ENCODE peak calls at places on chromosomes 3 and 15, in four cellular contexts. Q is IMR-90, Y is K562, R is HepG2. Z is an unnamed sample.

GRCh38 chr3:58116161-58116955 is 94.4 kb downstream of the DNASE1L3 start:
- DNase-seq in Q (no peak), Y (no peak), R (no peak), Z (peak)

GRCh38 chr3:51274052-51274451 is 111.0 kb upstream of the MANF start:
- DNase-seq in Q (no peak), Y (no peak), R (no peak), Z (no peak)

GRCh38 chr3:180870008-180870733 is 42.3 kb upstream of the FXR1 start:
- DNase-seq in Q (no peak), Y (peak), R (no peak), Z (no peak)

GRCh38 chr3:15387171-15387581 is 40.2 kb downstream of the METTL6 start:
- DNase-seq in Q (peak), Y (no peak), R (no peak), Z (no peak)

GRCh38 chr3:53346514-53346913 is 829 bp downstream of the DCP1A start:
- DNase-seq in Q (no peak), Y (peak), R (peak), Z (no peak)

GRCh38 chr3:48519244-48519643 is 15.3 kb upstream of the SHISA5 start:
- DNase-seq in Q (no peak), Y (no peak), R (no peak), Z (no peak)

GRCh38 chr3:21486381-21486935 is 264.6 kb downstream of the ZNF385D start:
- DNase-seq in Q (peak), Y (no peak), R (no peak), Z (no peak)

GRCh38 chr3:180989291-180990163 is at the start of gene DNAJC19:
- DNase-seq in Q (peak), Y (peak), R (peak), Z (peak)

GRCh38 chr3:146308222-146308621 is 57.3 kb upstream of the PLSCR4 start:
- DNase-seq in Q (peak), Y (no peak), R (no peak), Z (no peak)

GRCh38 chr3:46539443-46540005 is 26.6 kb downstream of the LRRC2 start:
- DNase-seq in Q (no peak), Y (no peak), R (no peak), Z (no peak)

GRCh38 chr3:10770981-10771380 is 45.0 kb upstream of the SLC6A11 start:
- DNase-seq in Q (no peak), Y (no peak), R (no peak), Z (no peak)

GRCh38 chr3:8660781-8661180 is 16.2 kb upstream of the SSUH2 start:
- DNase-seq in Q (peak), Y (no peak), R (no peak), Z (no peak)

GRCh38 chr15:64247906-64248541 is 85.2 kb upstream of the PPIB start:
- DNase-seq in Q (peak), Y (peak), R (peak), Z (peak)

GRCh38 chr15:49901867-49902775 is 216.9 kb downstream of the ATP8B4 start:
- DNase-seq in Q (peak), Y (no peak), R (no peak), Z (no peak)

GRCh38 chr3:13518516-13519351 is 30.2 kb upstream of the FBLN2 start:
- DNase-seq in Q (no peak), Y (no peak), R (no peak), Z (no peak)

GRCh38 chr3:122497425-122497824 is 17.3 kb downstream of the KPNA1 start:
- DNase-seq in Q (peak), Y (no peak), R (no peak), Z (peak)

GRCh38 chr15:41961014-41961518 is 11.3 kb downstream of the EHD4 start:
- DNase-seq in Q (no peak), Y (no peak), R (peak), Z (no peak)

GRCh38 chr3:188407158-188407880 is 253.4 kb downstream of the LPP start:
- DNase-seq in Q (peak), Y (no peak), R (no peak), Z (no peak)

GRCh38 chr3:50503504-50503903 is at the start of gene CACNA2D2:
- DNase-seq in Q (no peak), Y (peak), R (no peak), Z (no peak)

GRCh38 chr3:23713641-23714040 is 92.1 kb upstream of the UBE2E1 start:
- DNase-seq in Q (peak), Y (no peak), R (no peak), Z (no peak)

GRCh38 chr3:151347432-151347831 is 18.1 kb upstream of the P2RY13 start:
- DNase-seq in Q (no peak), Y (no peak), R (no peak), Z (no peak)

GRCh38 chr15:36544518-36545383 is 34.7 kb upstream of the CDIN1 start:
- DNase-seq in Q (no peak), Y (no peak), R (no peak), Z (no peak)

GRCh38 chr15:63169796-63170195 is 12.5 kb upstream of the RPS27L start:
- DNase-seq in Q (no peak), Y (no peak), R (no peak), Z (no peak)

GRCh38 chr15:66936115-66936863 is 129.1 kb upstream of the SMAD3 start:
- DNase-seq in Q (peak), Y (no peak), R (no peak), Z (no peak)

GRCh38 chr3:10437272-10437994 is 68.0 kb downstream of the ATP2B2 start:
- DNase-seq in Q (peak), Y (no peak), R (no peak), Z (peak)

GRCh38 chr15:85327820-85328219 is 52.6 kb upstream of the AKAP13 start:
- DNase-seq in Q (no peak), Y (no peak), R (no peak), Z (no peak)

GRCh38 chr3:36201546-36201945 is 178.8 kb upstream of the STAC start:
- DNase-seq in Q (no peak), Y (no peak), R (no peak), Z (no peak)

GRCh38 chr3:156120528-156121251 is at the start of gene KCNAB1:
- DNase-seq in Q (no peak), Y (no peak), R (no peak), Z (no peak)

GRCh38 chr15:100501095-100501494 is 27.7 kb downstream of the CERS3 start:
- DNase-seq in Q (no peak), Y (no peak), R (no peak), Z (no peak)

GRCh38 chr3:19543212-19543841 is 390.7 kb downstream of the EFHB start:
- DNase-seq in Q (no peak), Y (no peak), R (peak), Z (peak)

GRCh38 chr3:45612918-45613602 is 18.5 kb downstream of the LIMD1 start:
- DNase-seq in Q (peak), Y (no peak), R (no peak), Z (peak)

GRCh38 chr3:85255954-85256353 is 297.2 kb downstream of the CADM2 start:
- DNase-seq in Q (peak), Y (no peak), R (no peak), Z (no peak)

GRCh38 chr3:861721-862120 is 231.1 kb upstream of the CNTN6 start:
- DNase-seq in Q (no peak), Y (no peak), R (no peak), Z (no peak)

GRCh38 chr15:55588070-55588817 is at the start of gene PYGO1:
- DNase-seq in Q (peak), Y (peak), R (peak), Z (no peak)

GRCh38 chr15:31758126-31758525 is 272.2 kb upstream of the CHRNA7 start:
- DNase-seq in Q (peak), Y (peak), R (no peak), Z (peak)

DNA sequence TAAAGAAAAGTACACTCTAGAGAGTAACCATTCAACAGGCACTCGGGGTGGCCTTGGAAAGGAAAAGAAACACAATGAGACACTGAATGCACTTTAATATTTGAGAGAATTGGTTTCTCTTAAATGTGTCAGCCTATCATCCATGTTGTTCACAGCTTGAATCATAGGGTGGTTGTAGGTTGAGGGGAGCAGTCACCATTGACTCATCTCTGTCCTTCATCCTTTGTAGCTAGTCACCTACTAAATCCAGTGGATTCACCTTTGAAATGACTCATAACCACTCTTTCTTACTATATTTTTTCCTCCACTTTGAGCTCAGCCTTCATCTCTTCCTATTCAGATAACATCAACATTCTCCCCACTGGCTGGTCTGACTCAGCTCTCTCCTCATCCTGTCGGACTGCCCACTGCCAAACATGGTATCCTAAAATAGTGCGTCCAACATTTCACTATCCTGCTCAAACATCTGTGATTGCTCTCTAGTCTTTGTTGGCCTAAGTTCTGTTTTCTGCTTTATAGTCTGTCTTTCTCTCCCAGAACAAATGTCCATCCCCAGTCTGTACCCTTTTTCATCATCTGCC is 182.7 kb upstream of the GADL1 start:
- DNase-seq in Q (peak), Y (peak), R (peak), Z (no peak)
- TF ChIP-seq BHLHE40 in Q (peak), Y (no peak), R (no peak), Z (no peak)

GRCh38 chr3:126380011-126380768 is 14.5 kb upstream of the CFAP100 start:
- DNase-seq in Q (no peak), Y (no peak), R (no peak), Z (no peak)
- H2AFZ ChIP-seq in Q (no peak), Y (no peak), R (no peak), Z (no peak)

GRCh38 chr15:90230071-90230494 is 3.7 kb downstream of the CIB1 start:
- DNase-seq in Q (no peak), Y (no peak), R (no peak), Z (no peak)
- TF ChIP-seq BHLHE40 in Q (no peak), Y (no peak), R (no peak), Z (no peak)

DNA sequence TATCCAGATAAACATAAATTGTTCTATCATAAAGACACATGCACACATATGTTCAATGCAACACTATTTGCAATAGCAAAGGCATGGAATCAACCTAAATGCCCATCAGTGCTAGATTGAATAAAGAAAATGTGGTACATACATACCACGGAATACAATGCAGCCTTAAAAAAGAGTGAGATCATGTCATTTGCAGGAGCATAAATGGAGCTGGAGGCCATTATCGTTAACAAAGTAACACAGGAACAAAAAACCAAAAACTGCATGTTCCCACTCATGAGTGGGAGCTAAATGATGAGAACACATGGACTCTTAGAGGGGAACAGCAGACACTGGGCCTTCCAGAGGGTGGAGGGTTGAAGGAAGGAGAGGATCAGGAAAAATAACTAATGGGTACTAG is 79.2 kb downstream of the SH3GL3 start:
- DNase-seq in Q (no peak), Y (no peak), R (no peak), Z (no peak)
- H2AFZ ChIP-seq in Q (no peak), Y (no peak), R (no peak), Z (no peak)

GRCh38 chr3:133547432-133548041 is 25.9 kb upstream of the CDV3 start:
- DNase-seq in Q (peak), Y (no peak), R (peak), Z (no peak)
- TF ChIP-seq BHLHE40 in Q (no peak), Y (no peak), R (no peak), Z (no peak)

Z was measured in GM12878.